ENCODE peak calls at places on chromosomes 3 and 15, in seven cellular contexts. M is NCI-H2171 treated with DMSO at 0.1 percent for 48 hours; R is HCEC 1CT; Q is cardiac fibroblast; L is NK-92 treated with Interleukin-12 subunit alpha and Interleukin-12 subunit beta, amount 100 ng/mL, for 24 hours; E is uterus; B is left ventricle myocardium inferior. A is an unnamed sample.

GRCh38 chr15:89034305-89034704 is 54.0 kb upstream of the ABHD2 start:
- DNase-seq in M (peak), R (peak), Q (peak), L (no peak), E (no peak), B (no peak), A (no peak)

GRCh38 chr3:197491923-197492664 is 63.7 kb downstream of the BDH1 start:
- DNase-seq in M (no peak), R (no peak), Q (no peak), L (no peak), E (no peak), B (no peak), A (no peak)

GRCh38 chr3:21752749-21753347 is 1.8 kb upstream of the ZNF385D start:
- DNase-seq in M (peak), R (no peak), Q (peak), L (no peak), E (no peak), B (no peak), A (no peak)

GRCh38 chr3:17830786-17831185 is 88.4 kb upstream of the TBC1D5 start:
- DNase-seq in M (no peak), R (no peak), Q (peak), L (no peak), E (no peak), B (no peak), A (no peak)

GRCh38 chr3:141618938-141619337 is 119.2 kb upstream of the RNF7 start:
- DNase-seq in M (no peak), R (no peak), Q (no peak), L (no peak), E (no peak), B (no peak), A (no peak)

GRCh38 chr3:45605569-45605968 is 11.0 kb downstream of the LIMD1 start:
- DNase-seq in M (no peak), R (no peak), Q (no peak), L (no peak), E (no peak), B (no peak), A (no peak)

GRCh38 chr3:160355826-160356225 is 43.2 kb downstream of the IFT80 start:
- DNase-seq in M (no peak), R (no peak), Q (no peak), L (no peak), E (no peak), B (no peak), A (no peak)

GRCh38 chr3:4290272-4290893 is 12.8 kb upstream of the SETMAR start:
- DNase-seq in M (peak), R (peak), Q (peak), L (no peak), E (no peak), B (no peak), A (peak)

GRCh38 chr3:122977645-122978466 is 49.7 kb downstream of the SEMA5B start:
- DNase-seq in M (peak), R (peak), Q (peak), L (no peak), E (peak), B (peak), A (peak)

GRCh38 chr15:93321881-93322282 is 232.9 kb upstream of the RGMA start:
- DNase-seq in M (no peak), R (no peak), Q (no peak), L (no peak), E (no peak), B (no peak), A (no peak)

GRCh38 chr3:71461749-71462483 is 121.6 kb downstream of the FOXP1 start:
- DNase-seq in M (no peak), R (no peak), Q (no peak), L (no peak), E (no peak), B (no peak), A (peak)

GRCh38 chr15:49035825-49036224 is 10.4 kb downstream of the SECISBP2L start:
- DNase-seq in M (no peak), R (no peak), Q (no peak), L (no peak), E (no peak), B (no peak), A (no peak)

GRCh38 chr15:40388941-40389823 is 6.7 kb downstream of the KNSTRN start:
- DNase-seq in M (no peak), R (no peak), Q (peak), L (no peak), E (no peak), B (no peak), A (no peak)